ENCODE peak calls at places on chromosome 16, in nine cellular contexts. A is cardiac fibroblast, M is neural crest cell, Y is GM13977, T is sigmoid colon, V is dorsolateral prefrontal cortex, O is GM12865, C is astrocyte, P is left ventricle myocardium inferior. F is an unnamed sample.

GRCh38 chr16:48160575-48160974 is 4.8 kb upstream of the ABCC12 start:
- DNase-seq in T (no peak), V (no peak), O (no peak), Y (no peak), A (peak; percentile 31), M (no peak), C (peak; percentile 38), P (no peak), F (no peak)

GRCh38 chr16:72291531-72291981 is 119.6 kb upstream of the PMFBP1 start:
- DNase-seq in P (no peak), V (no peak), Y (no peak), A (peak; percentile 94), O (no peak), C (peak; percentile 94), M (no peak), T (no peak), F (peak; percentile 72)

GRCh38 chr16:4231886-4232285 is 10.0 kb downstream of the SRL start:
- DNase-seq in A (no peak), P (no peak), M (no peak), V (no peak), O (no peak), C (no peak), T (no peak), Y (no peak), F (no peak)

GRCh38 chr16:29812754-29813643 is 1.0 kb downstream of the PRRT2 start:
- DNase-seq in C (no peak), P (no peak), T (no peak), O (no peak), A (no peak), M (no peak), V (no peak), Y (no peak), F (no peak)

GRCh38 chr16:29840240-29840639 is 20.0 kb downstream of the MVP start:
- DNase-seq in M (no peak), P (no peak), T (no peak), C (no peak), Y (no peak), A (no peak), V (no peak), O (no peak), F (no peak)

GRCh38 chr16:30948087-30948955 is 547 bp upstream of the ORAI3 start:
- DNase-seq in Y (peak; percentile 59), M (peak; percentile 91), O (peak; percentile 68), T (peak; percentile 97), C (peak; percentile 97), P (peak; percentile 83), A (peak; percentile 99), V (peak; percentile 93), F (peak; percentile 99)

GRCh38 chr16:70490261-70490660 is 33.1 kb downstream of the COG4 start:
- DNase-seq in Y (no peak), M (no peak), V (no peak), T (no peak), P (no peak), A (no peak), C (no peak), O (no peak), F (no peak)

GRCh38 chr16:86846136-86846535 is 267.8 kb downstream of the FOXL1 start:
- DNase-seq in A (no peak), T (no peak), P (no peak), C (no peak), V (no peak), Y (no peak), O (no peak), M (no peak), F (no peak)

GRCh38 chr16:80369559-80369958 is 171.2 kb upstream of the DYNLRB2 start:
- DNase-seq in V (peak; percentile 49), Y (no peak), M (peak; percentile 31), O (peak; percentile 26), A (peak; percentile 58), T (peak; percentile 73), C (peak; percentile 41), P (no peak), F (peak; percentile 15)

GRCh38 chr16:75762746-75763145 is 36.5 kb upstream of the CPHXL start:
- DNase-seq in M (no peak), O (no peak), T (no peak), C (no peak), P (no peak), V (no peak), A (no peak), Y (no peak), F (no peak)

GRCh38 chr16:9800180-9800738 is 382.0 kb downstream of the GRIN2A start:
- DNase-seq in T (no peak), O (no peak), A (no peak), M (no peak), V (no peak), P (no peak), Y (no peak), C (no peak), F (no peak)

GRCh38 chr16:9801651-9802050 is 380.6 kb downstream of the GRIN2A start:
- DNase-seq in M (no peak), C (no peak), A (no peak), P (no peak), O (peak; percentile 4), Y (peak; percentile 22), T (no peak), V (no peak), F (no peak)

GRCh38 chr16:9798474-9798873 is 383.8 kb downstream of the GRIN2A start:
- DNase-seq in V (no peak), O (no peak), C (no peak), M (no peak), A (no peak), P (no peak), T (no peak), Y (no peak), F (no peak)

GRCh38 chr16:9798952-9799590 is 383.2 kb downstream of the GRIN2A start:
- DNase-seq in A (no peak), O (no peak), P (no peak), T (no peak), V (no peak), C (no peak), M (no peak), Y (no peak), F (no peak)

DNA sequence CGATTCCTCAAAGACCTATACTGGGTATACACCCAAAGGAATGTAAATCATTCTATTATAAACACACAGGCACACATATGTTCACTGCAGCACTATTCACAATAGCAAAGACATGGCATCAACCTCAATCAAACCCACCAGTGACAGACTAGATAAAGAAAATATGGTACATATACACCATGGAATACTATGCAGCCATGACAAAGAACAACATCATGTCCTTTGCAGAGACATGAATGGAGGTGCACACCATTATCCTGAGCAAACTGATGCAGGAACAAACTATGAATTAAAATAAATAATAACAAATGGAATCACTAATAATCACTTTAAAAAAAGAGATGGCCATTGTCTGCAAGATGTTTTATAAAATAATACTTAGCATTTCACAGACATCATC is 380.1 kb downstream of the GRIN2A start:
- DNase-seq in T (no peak), V (no peak), C (no peak), A (no peak), O (no peak), P (no peak), Y (no peak), M (no peak), F (no peak)
- TF ChIP-seq CTCF in T (no peak), V (no peak), C (no peak), A (no peak), O (no peak), P (no peak), Y (no peak), M (no peak), F (no peak)

DNA sequence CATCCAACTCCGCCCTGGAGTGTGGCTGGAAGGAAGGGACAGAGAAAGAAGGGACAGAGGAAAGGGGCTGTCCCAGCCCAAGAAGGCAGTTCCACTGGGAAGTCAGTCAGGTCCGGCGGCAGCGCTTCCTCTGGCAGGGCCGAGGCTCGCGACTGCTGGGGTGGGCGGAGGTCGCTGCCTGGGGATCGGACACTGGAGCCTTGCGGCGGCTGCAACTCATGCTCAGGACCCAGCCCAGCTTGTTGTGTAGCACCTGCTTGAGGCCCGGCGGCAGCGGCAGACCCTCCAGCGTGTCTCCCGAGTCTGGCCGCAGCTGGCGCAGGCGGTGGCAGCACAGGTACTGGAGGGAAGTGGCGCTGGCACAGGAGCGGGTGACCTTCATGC is 4.0 kb upstream of the MRPS34 start:
- DNase-seq in Y (no peak), O (no peak), M (no peak), A (no peak), T (no peak), C (no peak), V (peak; percentile 37), P (no peak), F (no peak)
- TF ChIP-seq CTCF in Y (no peak), O (no peak), M (no peak), A (no peak), T (no peak), C (no peak), V (no peak), P (no peak), F (no peak)

GRCh38 chr16:35398208-35398607 is 1938.8 kb downstream of the TP53TG3F start:
- DNase-seq in M (no peak), P (no peak), A (no peak), T (no peak), C (no peak), V (no peak), Y (no peak), O (no peak), F (no peak)
- TF ChIP-seq CTCF in M (no peak), P (no peak), A (no peak), T (no peak), C (no peak), V (no peak), Y (no peak), O (no peak), F (no peak)

GRCh38 chr16:9125658-9126492 is 34.4 kb downstream of the HAPSTR1 start:
- DNase-seq in T (peak; percentile 38), P (no peak), C (no peak), V (no peak), O (no peak), M (no peak), A (no peak), Y (no peak), F (no peak)

GRCh38 chr16:9126609-9127008 is 35.2 kb downstream of the HAPSTR1 start:
- DNase-seq in M (no peak), Y (no peak), C (no peak), T (peak; percentile 13), O (no peak), P (no peak), V (no peak), A (no peak), F (no peak)

GRCh38 chr16:9123871-9124270 is 32.4 kb downstream of the HAPSTR1 start:
- DNase-seq in T (peak; percentile 71), C (no peak), P (peak; percentile 45), V (no peak), A (no peak), O (peak; percentile 38), M (no peak), Y (no peak), F (no peak)

GRCh38 chr16:9124444-9124843 is 33.0 kb downstream of the HAPSTR1 start:
- DNase-seq in A (no peak), M (no peak), O (no peak), P (no peak), T (peak; percentile 32), C (no peak), V (no peak), Y (no peak), F (no peak)

DNA sequence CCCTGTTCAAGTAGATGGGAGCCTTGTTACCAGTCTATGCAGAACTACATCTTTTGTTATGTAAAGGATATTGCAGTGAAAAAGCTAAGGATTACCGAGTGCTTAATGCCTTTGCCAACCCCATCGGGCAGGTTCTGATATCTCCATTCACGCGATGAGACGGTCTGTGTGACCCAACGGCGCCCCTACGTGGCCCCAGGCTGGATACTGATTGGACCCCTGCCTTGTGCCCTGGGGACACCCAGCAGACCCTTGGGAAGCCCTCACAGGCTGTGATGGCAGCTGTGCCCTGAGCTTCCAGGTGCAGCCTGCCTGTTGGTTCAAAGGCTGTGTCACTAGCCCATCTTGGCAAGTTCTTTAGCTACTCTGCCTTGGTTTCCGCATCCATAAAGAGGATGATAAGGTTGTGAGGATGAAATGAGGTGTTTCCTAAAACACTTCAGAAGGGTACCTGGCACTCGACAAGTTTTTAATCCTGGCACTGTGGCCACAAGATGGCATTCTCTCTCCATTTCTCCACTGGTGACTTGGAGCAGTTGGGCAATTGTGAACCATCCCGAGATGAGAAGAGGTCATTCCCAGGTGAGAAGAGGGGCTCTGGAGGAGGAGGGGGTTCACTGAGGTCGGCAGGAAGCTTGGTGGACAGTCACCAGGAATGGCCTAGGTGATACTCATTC is 33.6 kb downstream of the HAPSTR1 start:
- DNase-seq in C (no peak), A (no peak), V (no peak), P (no peak), T (no peak), M (no peak), Y (no peak), O (no peak), F (no peak)
- TF ChIP-seq CTCF in C (no peak), A (no peak), V (no peak), P (no peak), T (no peak), M (no peak), Y (no peak), O (no peak), F (peak; percentile 22)

F was measured in retinal pigment epithelial cell.